ENCODE peak calls at places on chromosomes 6 and 20, in six cellular contexts. X is body of pancreas, T is left ventricle myocardium inferior, Z is cardiac muscle cell, F is HFF-Myc, A is GM12878. J is an unnamed sample.

GRCh38 chr6:26152226-26153101 is 65.2 kb downstream of the HFE start:
- DNase-seq in X (no peak), T (no peak), Z (no peak), F (no peak), A (no peak), J (no peak)

GRCh38 chr6:46904117-46904516 is 17.6 kb downstream of the ADGRF5 start:
- DNase-seq in X (no peak), T (no peak), Z (no peak), F (no peak), A (no peak), J (no peak)

GRCh38 chr20:8722277-8722928 is 346.5 kb upstream of the PLCB4 start:
- DNase-seq in X (peak), T (no peak), Z (peak), F (peak), A (peak), J (peak)

GRCh38 chr6:152386131-152386530 is 251.0 kb downstream of the SYNE1 start:
- DNase-seq in X (no peak), T (no peak), Z (no peak), F (no peak), A (no peak), J (no peak)

GRCh38 chr6:159098636-159099106 is 53.9 kb upstream of the TAGAP start:
- DNase-seq in X (no peak), T (no peak), Z (no peak), F (no peak), A (no peak), J (no peak)

GRCh38 chr6:37369321-37370196 is 15.8 kb downstream of the RNF8 start:
- DNase-seq in X (no peak), T (no peak), Z (peak), F (no peak), A (no peak), J (peak)

GRCh38 chr6:138036955-138037592 is 70.1 kb downstream of the PERP start:
- DNase-seq in X (no peak), T (no peak), Z (no peak), F (no peak), A (no peak), J (no peak)

GRCh38 chr20:45630366-45630765 is 718 bp downstream of the WFDC9 start:
- DNase-seq in X (no peak), T (no peak), Z (no peak), F (no peak), A (no peak), J (no peak)

GRCh38 chr6:149078383-149078782 is 239.1 kb upstream of the TAB2 start:
- DNase-seq in X (no peak), T (no peak), Z (no peak), F (no peak), A (no peak), J (no peak)

GRCh38 chr6:106385530-106385929 is 25.0 kb downstream of the CRYBG1 start:
- DNase-seq in X (no peak), T (no peak), Z (no peak), F (no peak), A (no peak), J (no peak)

GRCh38 chr6:166670013-166670412 is 43.0 kb upstream of the RPS6KA2 start:
- DNase-seq in X (no peak), T (no peak), Z (no peak), F (no peak), A (no peak), J (no peak)

GRCh38 chr6:6003334-6004146 is 3.2 kb downstream of the NRN1 start:
- DNase-seq in X (no peak), T (no peak), Z (no peak), F (no peak), A (no peak), J (no peak)

GRCh38 chr6:129209355-129209754 is 326.4 kb downstream of the LAMA2 start:
- DNase-seq in X (no peak), T (no peak), Z (peak), F (no peak), A (no peak), J (no peak)

GRCh38 chr20:1185781-1186334 is 1.1 kb upstream of the TMEM74B start:
- DNase-seq in X (peak), T (peak), Z (peak), F (no peak), A (no peak), J (peak)

GRCh38 chr20:51220293-51220706 is 197.4 kb upstream of the KCNG1 start:
- DNase-seq in X (peak), T (peak), Z (peak), F (no peak), A (no peak), J (peak)

GRCh38 chr6:6008648-6009421 is 2.1 kb upstream of the NRN1 start:
- DNase-seq in X (peak), T (peak), Z (peak), F (no peak), A (peak), J (no peak)

GRCh38 chr6:137246801-137247202 is 27.6 kb upstream of the IFNGR1 start:
- DNase-seq in X (no peak), T (no peak), Z (no peak), F (no peak), A (no peak), J (no peak)

GRCh38 chr6:2221724-2222274 is 23.6 kb downstream of the GMDS start:
- DNase-seq in X (no peak), T (no peak), Z (no peak), F (no peak), A (no peak), J (no peak)

GRCh38 chr6:89818977-89819335 is 638 bp downstream of the MDN1 start:
- DNase-seq in X (peak), T (no peak), Z (peak), F (no peak), A (no peak), J (peak)

GRCh38 chr6:89819336-89820130 is at the start of gene MDN1:
- DNase-seq in X (peak), T (peak), Z (peak), F (peak), A (peak), J (peak)

DNA sequence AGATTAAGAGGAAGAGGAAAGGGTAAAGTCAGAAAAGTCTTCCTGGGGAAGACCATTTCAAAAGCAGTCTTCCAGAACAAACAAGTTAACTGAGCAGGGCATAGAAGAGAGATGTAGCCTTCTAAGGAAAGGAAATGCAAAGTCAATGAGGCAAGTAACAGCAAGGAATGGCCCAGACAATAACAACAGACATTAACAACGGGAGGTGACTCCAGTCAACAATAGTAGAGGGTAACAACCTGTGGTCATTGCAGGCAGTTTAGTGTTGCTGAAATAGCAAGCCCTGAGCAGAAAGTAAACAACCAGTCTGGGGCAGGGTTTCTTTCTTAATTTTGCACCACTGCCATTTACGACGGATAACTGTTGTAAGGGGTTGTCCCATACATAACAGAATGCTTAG is 2.1 kb downstream of the MDN1 start:
- DNase-seq in X (no peak), T (no peak), Z (no peak), F (no peak), A (no peak), J (no peak)
- H3K4me3 ChIP-seq in X (no peak), T (peak), Z (no peak), F (peak), A (peak), J (no peak)

GRCh38 chr6:168033791-168034190 is 36.3 kb downstream of the KIF25 start:
- DNase-seq in X (no peak), T (no peak), Z (no peak), F (no peak), A (no peak), J (no peak)

GRCh38 chr6:168030218-168030693 is 32.8 kb downstream of the KIF25 start:
- DNase-seq in X (no peak), T (no peak), Z (no peak), F (no peak), A (no peak), J (no peak)

GRCh38 chr6:168030881-168031280 is 33.4 kb downstream of the KIF25 start:
- DNase-seq in X (no peak), T (no peak), Z (no peak), F (no peak), A (no peak), J (no peak)

GRCh38 chr6:168031411-168032382 is 34.2 kb downstream of the KIF25 start:
- DNase-seq in X (no peak), T (peak), Z (peak), F (peak), A (no peak), J (no peak)

DNA sequence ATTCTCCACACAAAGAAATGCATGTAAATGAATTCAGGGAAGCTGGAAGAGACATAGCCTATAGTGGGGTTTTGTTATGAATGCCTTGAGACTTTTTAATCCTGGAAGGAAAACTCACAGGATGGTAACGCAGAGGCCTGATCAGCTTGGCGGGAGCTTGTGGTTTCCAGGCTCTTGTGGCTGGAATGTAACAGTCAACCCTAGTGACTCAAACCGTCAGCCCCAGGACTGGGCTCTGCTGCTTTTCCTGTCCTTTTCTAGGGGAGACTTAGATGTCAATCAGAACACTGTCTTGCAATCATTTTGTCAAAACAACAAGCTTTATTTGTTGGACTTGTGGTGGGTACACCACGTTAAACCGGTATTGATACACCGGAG is 34.9 kb downstream of the KIF25 start:
- DNase-seq in X (no peak), T (no peak), Z (peak), F (no peak), A (no peak), J (peak)
- TF ChIP-seq CTCF in X (no peak), T (no peak), Z (peak), F (peak), A (no peak), J (peak)

DNA sequence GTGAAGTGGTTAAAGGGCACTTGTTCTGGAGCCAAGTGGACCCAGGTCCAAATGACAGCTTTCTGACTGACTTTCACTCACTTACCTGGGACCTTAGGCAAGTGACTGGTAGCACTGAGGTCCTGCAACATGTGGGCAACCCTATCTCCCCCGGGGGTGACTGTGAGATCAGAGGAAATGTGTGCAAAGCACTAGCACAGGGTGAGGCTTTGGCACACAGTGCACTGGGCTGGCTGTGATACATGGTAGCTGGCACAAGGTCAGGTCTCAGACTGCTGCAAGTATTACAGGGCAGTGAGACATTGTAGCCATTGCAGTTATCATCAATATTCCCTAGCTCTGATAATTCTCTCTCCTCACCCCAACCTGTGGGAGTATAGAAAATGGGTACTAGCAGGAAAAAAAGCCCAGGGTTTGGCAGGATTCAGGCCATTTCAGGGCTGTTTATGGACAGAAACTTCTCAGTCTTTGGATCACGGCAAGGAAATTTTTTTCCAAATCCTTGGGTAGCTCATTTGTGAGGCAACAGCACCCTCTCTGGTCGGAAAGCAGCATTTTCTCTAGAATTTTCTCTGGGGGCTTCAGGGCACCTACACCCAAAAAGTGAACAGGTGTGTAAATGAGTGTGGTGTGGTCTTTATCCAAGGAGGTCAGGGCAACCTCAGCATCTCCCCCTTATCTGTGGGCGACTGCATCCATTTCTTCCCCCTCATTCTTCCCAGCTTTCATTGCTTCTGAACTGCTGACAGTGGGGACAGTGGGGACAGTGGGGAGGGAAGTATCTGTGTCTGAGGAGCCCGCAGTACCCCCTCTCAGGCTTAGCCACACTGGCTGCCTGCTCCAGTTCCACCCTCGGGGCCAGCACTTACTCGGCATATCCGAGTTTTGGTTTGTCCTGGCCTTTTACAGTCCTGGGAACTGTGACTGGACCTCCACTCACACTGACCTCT is 148.7 kb upstream of the PHACTR3 start:
- DNase-seq in X (peak), T (peak), Z (peak), F (no peak), A (no peak), J (peak)
- H3K4me3 ChIP-seq in X (no peak), T (no peak), Z (no peak), F (no peak), A (no peak), J (no peak)

GRCh38 chr6:39496951-39497350 is 174.4 kb upstream of the KCNK16 start:
- DNase-seq in X (no peak), T (peak), Z (peak), F (no peak), A (no peak), J (peak)
- TF ChIP-seq CTCF in X (no peak), T (no peak), Z (no peak), F (no peak), A (no peak), J (no peak)

DNA sequence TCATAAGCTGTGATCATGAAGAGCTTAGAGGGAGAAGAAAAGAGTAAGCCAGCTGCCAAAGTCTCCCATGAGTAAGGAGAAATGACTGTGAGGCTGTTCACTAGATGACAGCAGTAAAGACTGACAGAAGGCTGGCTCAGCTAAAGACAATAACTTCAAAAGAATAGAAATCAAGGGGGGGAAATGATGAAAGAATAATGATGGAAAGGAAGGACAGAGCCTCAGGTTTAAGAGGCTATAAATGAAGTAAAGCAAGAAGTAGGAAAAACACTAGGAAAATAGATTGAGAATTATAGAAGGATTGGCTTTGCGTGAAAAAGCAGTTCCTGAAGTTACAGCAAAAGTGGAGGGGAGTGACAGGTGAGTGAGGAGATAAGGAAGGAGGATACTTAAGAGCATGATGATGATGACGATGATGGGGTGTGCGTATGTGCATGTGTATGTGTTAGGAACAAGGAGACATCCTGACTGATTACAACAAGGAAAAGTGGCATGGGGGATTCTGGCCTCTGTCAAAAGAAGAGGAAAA is 48.2 kb downstream of the HBS1L start:
- DNase-seq in X (no peak), T (no peak), Z (no peak), F (no peak), A (no peak), J (peak)
- H3K4me3 ChIP-seq in X (no peak), T (no peak), Z (no peak), F (no peak), A (no peak), J (no peak)

GRCh38 chr20:46787986-46788762 is 78.7 kb downstream of the SLC2A10 start:
- DNase-seq in X (no peak), T (no peak), Z (no peak), F (no peak), A (no peak), J (no peak)

GRCh38 chr20:46789339-46789984 is 80.0 kb downstream of the SLC2A10 start:
- DNase-seq in X (no peak), T (no peak), Z (no peak), F (no peak), A (no peak), J (no peak)

GRCh38 chr20:46786566-46786965 is 77.1 kb downstream of the SLC2A10 start:
- DNase-seq in X (no peak), T (no peak), Z (no peak), F (no peak), A (no peak), J (no peak)

GRCh38 chr20:46797201-46797600 is 87.8 kb downstream of the SLC2A10 start:
- DNase-seq in X (no peak), T (no peak), Z (no peak), F (no peak), A (no peak), J (no peak)

DNA sequence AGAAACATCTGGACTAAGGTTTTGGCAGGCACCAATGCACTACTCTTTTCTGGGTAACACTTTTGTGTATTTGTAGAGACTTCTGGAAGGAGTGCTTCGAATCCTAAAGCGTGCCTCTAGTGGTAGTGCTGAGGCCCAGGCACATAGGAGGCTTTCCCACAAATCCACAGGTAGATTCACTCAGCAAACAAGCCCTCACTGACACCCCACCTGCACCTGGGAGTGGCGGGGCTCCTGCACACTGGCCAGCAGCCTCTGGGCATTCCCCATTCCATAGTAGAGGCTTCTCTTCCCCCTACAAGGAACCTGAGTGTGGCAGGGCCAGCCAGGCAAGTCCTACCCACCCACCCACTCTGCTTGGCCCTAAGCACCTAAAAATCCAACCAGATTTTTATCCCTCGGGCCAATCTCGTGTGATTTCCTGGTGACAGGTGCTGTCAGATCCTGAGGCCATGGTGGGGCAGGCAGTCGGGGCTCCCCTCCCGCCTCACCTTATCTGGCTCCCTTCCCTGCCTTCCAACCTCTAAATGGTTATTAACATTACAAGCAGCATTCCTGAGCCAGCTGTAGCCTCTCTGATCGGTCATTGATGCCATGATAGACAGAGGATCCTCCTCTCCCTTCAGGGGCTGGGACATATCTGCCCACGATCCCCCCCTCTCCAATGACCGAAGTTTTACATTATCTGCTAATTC is 82.4 kb downstream of the SLC2A10 start:
- DNase-seq in X (no peak), T (no peak), Z (no peak), F (no peak), A (no peak), J (no peak)
- TF ChIP-seq CTCF in X (no peak), T (no peak), Z (no peak), F (no peak), A (no peak), J (no peak)

GRCh38 chr20:63502671-63503172 is 3.8 kb upstream of the EEF1A2 start:
- DNase-seq in X (no peak), T (no peak), Z (no peak), F (no peak), A (no peak), J (no peak)
- H3K4me3 ChIP-seq in X (no peak), T (no peak), Z (no peak), F (no peak), A (no peak), J (no peak)

J was measured in fibroblast of pulmonary artery.